ENCODE peak calls at places on chromosomes 1 and 21, in six cellular contexts. D is left ventricle myocardium inferior, B is SK-N-SH, J is cardiac muscle cell, H is IMR-90, Z is GM23338. I is an unnamed sample. For H3K4me1, the result is how much of the 10 kb centered on the place peaks cover.

GRCh38 chr1:15966081-15966955 is 9.6 kb downstream of the ZBTB17 start:
- DNase-seq in D (no peak), B (no peak), J (no peak), H (peak), Z (no peak), I (no peak)

GRCh38 chr1:108089482-108089881 is 110.7 kb downstream of the SLC25A24 start:
- DNase-seq in D (no peak), B (no peak), J (no peak), H (no peak), Z (no peak), I (no peak)

GRCh38 chr1:247419326-247419725 is 3.4 kb downstream of the NLRP3 start:
- DNase-seq in D (no peak), B (no peak), J (no peak), H (no peak), Z (no peak), I (no peak)

GRCh38 chr1:78122389-78122788 is 76.6 kb downstream of the GIPC2 start:
- DNase-seq in D (no peak), B (no peak), J (no peak), H (no peak), Z (no peak), I (no peak)

GRCh38 chr1:115411388-115412063 is 73.5 kb upstream of the NGF start:
- DNase-seq in D (no peak), B (no peak), J (peak), H (peak), Z (no peak), I (no peak)

GRCh38 chr1:203744008-203744972 is 20.7 kb upstream of the LAX1 start:
- DNase-seq in D (peak), B (no peak), J (peak), H (peak), Z (peak), I (no peak)

GRCh38 chr1:25184011-25184762 is 48.1 kb downstream of the SYF2 start:
- DNase-seq in D (no peak), B (no peak), J (no peak), H (no peak), Z (no peak), I (no peak)

GRCh38 chr1:229434641-229435051 is 752 bp upstream of the ACTA1 start:
- DNase-seq in D (peak), B (peak), J (no peak), H (no peak), Z (peak), I (no peak)

GRCh38 chr1:237324226-237324625 is 282.2 kb downstream of the RYR2 start:
- DNase-seq in D (no peak), B (no peak), J (no peak), H (no peak), Z (no peak), I (no peak)

GRCh38 chr21:31395268-31395667 is 51.2 kb upstream of the TIAM1 start:
- DNase-seq in D (no peak), B (no peak), J (no peak), H (no peak), Z (no peak), I (no peak)

GRCh38 chr21:43282358-43283120 is 113.7 kb downstream of the CRYAA start:
- DNase-seq in D (peak), B (no peak), J (no peak), H (no peak), Z (no peak), I (no peak)

GRCh38 chr21:43603230-43603626 is 56.1 kb downstream of the HSF2BP start:
- DNase-seq in D (no peak), B (no peak), J (no peak), H (no peak), Z (no peak), I (no peak)

GRCh38 chr1:47181955-47182680 is 7.7 kb downstream of the PDZK1IP1 start:
- DNase-seq in D (no peak), B (no peak), J (peak), H (peak), Z (no peak), I (no peak)

GRCh38 chr1:48793863-48794262 is 17.2 kb upstream of the BEND5 start:
- DNase-seq in D (no peak), B (no peak), J (no peak), H (no peak), Z (peak), I (no peak)

GRCh38 chr1:244971524-244972216 is 107.3 kb upstream of the HNRNPU start:
- DNase-seq in D (no peak), B (no peak), J (no peak), H (no peak), Z (peak), I (no peak)

GRCh38 chr1:153345187-153346066 is 3.2 kb downstream of the PGLYRP4 start:
- DNase-seq in D (no peak), B (no peak), J (no peak), H (no peak), Z (no peak), I (no peak)

GRCh38 chr1:14366361-14367018 is 232.0 kb upstream of the KAZN start:
- DNase-seq in D (peak), B (peak), J (peak), H (no peak), Z (peak), I (no peak)

GRCh38 chr1:152244576-152244975 is 20.6 kb upstream of the HRNR start:
- DNase-seq in D (no peak), B (no peak), J (no peak), H (no peak), Z (no peak), I (no peak)

GRCh38 chr21:32412998-32413504 is 545 bp downstream of the EVA1C start:
- DNase-seq in D (peak), B (no peak), J (peak), H (no peak), Z (peak), I (peak)

GRCh38 chr1:205273551-205273982 is 45.8 kb downstream of the TMCC2 start:
- DNase-seq in D (peak), B (peak), J (peak), H (peak), Z (peak), I (peak)

GRCh38 chr1:214259353-214259982 is 21.5 kb upstream of the SMYD2 start:
- DNase-seq in D (no peak), B (no peak), J (no peak), H (peak), Z (no peak), I (no peak)

GRCh38 chr1:63693956-63694607 is 79.7 kb upstream of the ROR1 start:
- DNase-seq in D (no peak), B (no peak), J (no peak), H (peak), Z (no peak), I (no peak)

GRCh38 chr1:228145498-228146425 is 4.0 kb upstream of the GJC2 start:
- DNase-seq in D (no peak), B (peak), J (no peak), H (no peak), Z (no peak), I (no peak)

GRCh38 chr1:160705176-160705745 is 6.4 kb downstream of the CD48 start:
- DNase-seq in D (no peak), B (no peak), J (no peak), H (no peak), Z (no peak), I (no peak)

GRCh38 chr1:84998642-84999280 is 1.8 kb upstream of the MCOLN2 start:
- DNase-seq in D (no peak), B (peak), J (peak), H (peak), Z (peak), I (no peak)

GRCh38 chr21:42850866-42851391 is 28.4 kb downstream of the WDR4 start:
- DNase-seq in D (no peak), B (peak), J (no peak), H (no peak), Z (peak), I (no peak)

DNA sequence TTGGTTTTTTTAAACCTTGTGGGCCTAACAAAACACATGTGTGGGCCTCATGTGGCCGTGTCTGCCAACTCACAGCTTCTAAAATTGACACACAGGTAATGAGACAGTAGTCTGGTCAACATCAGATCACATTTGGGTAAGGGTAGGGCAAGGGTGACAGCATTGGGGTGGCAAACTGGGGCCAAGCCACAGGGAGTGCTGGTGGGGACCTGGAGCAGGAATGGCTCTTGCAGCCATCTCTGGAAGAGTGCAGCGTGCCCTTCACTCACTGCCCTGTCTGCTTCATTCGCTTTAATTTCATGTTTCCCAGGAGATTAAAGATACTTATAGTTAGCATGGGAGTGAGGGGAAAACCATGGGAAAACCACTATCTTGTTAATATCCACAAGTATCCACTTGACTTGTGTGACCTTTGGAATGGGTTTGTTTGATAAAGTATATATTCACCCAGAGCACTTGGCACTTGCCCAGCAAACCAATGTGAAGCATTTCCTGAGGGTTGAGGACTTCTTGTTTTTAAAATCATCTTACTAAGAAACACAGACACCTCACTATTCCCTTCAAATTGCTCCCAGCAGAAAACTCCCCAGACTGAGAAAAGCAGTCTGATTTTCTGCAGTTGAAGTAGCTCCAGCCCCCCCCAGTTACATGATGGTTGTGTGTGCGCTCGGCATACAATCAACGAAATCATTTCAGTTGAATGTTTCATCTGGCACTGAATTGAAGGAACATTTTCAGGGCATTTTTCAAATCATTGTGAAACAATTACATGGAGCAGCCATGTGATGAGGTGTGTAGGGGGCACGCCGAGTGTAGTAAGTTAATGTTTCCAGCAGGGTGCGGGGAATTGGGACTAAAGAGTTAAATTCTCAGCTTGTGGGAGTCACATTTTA is 175.7 kb downstream of the VPS13D start:
- DNase-seq in D (no peak), B (no peak), J (peak), H (peak), Z (peak), I (no peak)
- H3K4me3 ChIP-seq in D (no peak), B (no peak), J (no peak), H (no peak), Z (no peak), I (no peak)

GRCh38 chr21:45050786-45051489 is 23.4 kb upstream of the ADARB1 start:
- DNase-seq in D (no peak), B (no peak), J (peak), H (peak), Z (no peak), I (no peak)
- H3K27ac ChIP-seq in D (no peak), B (no peak), J (no peak), H (peak), Z (no peak), I (no peak)

GRCh38 chr1:212595229-212595628 is 13.3 kb upstream of the ATF3 start:
- DNase-seq in D (no peak), B (no peak), J (no peak), H (no peak), Z (peak), I (no peak)

GRCh38 chr1:212594640-212595039 is 13.9 kb upstream of the ATF3 start:
- DNase-seq in D (no peak), B (no peak), J (no peak), H (no peak), Z (no peak), I (no peak)

GRCh38 chr1:212596798-212597197 is 11.8 kb upstream of the ATF3 start:
- DNase-seq in D (no peak), B (no peak), J (no peak), H (no peak), Z (no peak), I (no peak)

GRCh38 chr1:212597495-212597894 is 11.1 kb upstream of the ATF3 start:
- DNase-seq in D (no peak), B (no peak), J (no peak), H (no peak), Z (no peak), I (no peak)

DNA sequence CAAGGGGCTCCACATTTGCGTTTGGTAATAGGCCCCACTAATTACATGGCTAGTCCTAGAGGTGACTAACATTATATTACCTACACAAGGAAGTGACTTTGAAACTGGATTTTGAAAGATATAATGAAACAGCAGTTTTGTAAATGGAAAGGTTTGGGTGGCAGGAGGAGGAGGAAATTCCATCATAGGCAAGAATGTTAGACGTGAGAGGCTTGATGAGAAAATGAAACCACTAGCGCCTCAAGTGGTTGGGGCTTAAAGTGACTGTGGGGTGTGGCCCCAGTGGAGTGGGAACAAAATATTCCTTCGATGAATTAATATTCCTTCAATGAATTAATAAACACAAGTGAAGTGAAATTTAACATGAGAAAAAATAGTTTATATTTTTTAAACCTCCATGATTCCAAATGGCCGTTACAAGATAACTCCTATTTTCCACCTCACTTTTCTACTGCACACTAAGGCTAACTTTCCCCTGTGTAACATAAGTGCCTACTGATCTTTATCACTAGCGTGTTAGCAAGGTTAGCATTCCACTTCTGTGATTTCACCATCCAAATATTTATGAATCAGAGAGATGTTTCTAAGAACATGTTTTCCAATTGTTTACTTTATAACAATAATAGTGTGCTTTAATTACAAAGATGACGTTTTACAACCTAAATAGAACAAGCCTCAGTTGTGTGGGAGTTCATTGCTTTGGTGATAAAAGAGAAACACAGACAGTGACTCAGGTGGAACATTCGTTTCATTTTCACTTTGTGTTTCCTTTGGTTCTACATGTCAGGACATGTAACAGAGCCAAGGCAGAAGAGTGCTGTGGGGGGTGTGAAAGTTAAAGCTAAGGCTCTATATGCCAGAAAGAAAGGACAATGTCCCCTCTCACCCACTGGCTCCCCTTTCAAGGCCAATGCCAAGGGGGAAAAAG is 12.5 kb upstream of the ATF3 start:
- DNase-seq in D (no peak), B (no peak), J (peak), H (peak), Z (peak), I (no peak)
- H3K4me1 ChIP-seq in D (under half), B (under half), J (under half), H (under half), Z (under half), I (under half)

DNA sequence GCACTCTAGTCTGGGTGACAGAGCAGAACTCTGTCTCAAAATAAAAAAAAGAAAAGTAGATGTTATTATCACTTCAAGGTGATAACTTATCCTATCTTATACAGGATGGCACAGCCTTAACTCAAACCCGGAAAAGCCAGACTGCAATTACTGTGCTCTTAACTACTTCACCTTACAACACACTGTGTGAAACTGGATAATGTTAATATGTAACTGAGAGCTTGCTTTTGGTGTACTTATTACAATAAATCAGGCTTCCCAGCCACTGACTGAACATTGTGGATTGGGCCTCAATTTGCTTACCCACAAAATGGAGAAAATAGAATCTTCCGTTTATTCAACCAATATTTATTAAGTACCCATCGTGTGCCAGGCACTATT is 1.4 kb downstream of the ORC1 start:
- DNase-seq in D (no peak), B (no peak), J (no peak), H (no peak), Z (no peak), I (no peak)
- H3K4me3 ChIP-seq in D (no peak), B (peak), J (no peak), H (no peak), Z (peak), I (no peak)

I was measured in right lobe of liver.